ENCODE peak calls at places on chromosomes 16 and 17, in ten cellular contexts. One of them, this sample, is unnamed.
A peak's percentile ranks its signal among the peaks of the same experiment; 100 is the strongest.

GRCh38 chr17:3954921-3955320 is 9.3 kb downstream of the ATP2A3 start:
- DNase-seq in Jurkat, Clone E6-1: no peak
- DNase-seq in A549: no peak
- DNase-seq in RWPE1: no peak
- DNase-seq in activated CD8-positive, alpha-beta memory T cell treated with anti-CD3 and anti-CD28 coated beads for 1 hour: no peak
- DNase-seq in nucleus accumbens: no peak
- DNase-seq in EL: no peak
- DNase-seq in kidney tubule cell: no peak
- DNase-seq in Kasumi-1: no peak
- DNase-seq in stimulated activated CD4-positive, alpha-beta T cell treated with anti-CD3 and anti-CD28 coated beads, TNF-alpha, amount 100 ng/mL, for 48 hours: no peak
- DNase-seq in this sample: no peak

GRCh38 chr17:56125830-56126819 is 27.1 kb upstream of the ANKFN1 start:
- DNase-seq in kidney tubule cell: peak; percentile 52
- DNase-seq in Jurkat, Clone E6-1: peak; percentile 85
- DNase-seq in nucleus accumbens: no peak
- DNase-seq in Kasumi-1: peak; percentile 74
- DNase-seq in A549: no peak
- DNase-seq in activated CD8-positive, alpha-beta memory T cell treated with anti-CD3 and anti-CD28 coated beads for 1 hour: no peak
- DNase-seq in EL: peak; percentile 84
- DNase-seq in stimulated activated CD4-positive, alpha-beta T cell treated with anti-CD3 and anti-CD28 coated beads, TNF-alpha, amount 100 ng/mL, for 48 hours: no peak
- DNase-seq in RWPE1: peak; percentile 5
- DNase-seq in this sample: no peak

GRCh38 chr16:27756206-27756970 is 206.4 kb downstream of the KATNIP start:
- DNase-seq in nucleus accumbens: no peak
- DNase-seq in Kasumi-1: peak; percentile 10
- DNase-seq in A549: no peak
- DNase-seq in EL: no peak
- DNase-seq in RWPE1: no peak
- DNase-seq in activated CD8-positive, alpha-beta memory T cell treated with anti-CD3 and anti-CD28 coated beads for 1 hour: no peak
- DNase-seq in stimulated activated CD4-positive, alpha-beta T cell treated with anti-CD3 and anti-CD28 coated beads, TNF-alpha, amount 100 ng/mL, for 48 hours: no peak
- DNase-seq in Jurkat, Clone E6-1: no peak
- DNase-seq in kidney tubule cell: no peak
- DNase-seq in this sample: no peak

GRCh38 chr17:63848834-63849689 is 6.6 kb upstream of the SMARCD2 start:
- DNase-seq in EL: peak; percentile 86
- DNase-seq in stimulated activated CD4-positive, alpha-beta T cell treated with anti-CD3 and anti-CD28 coated beads, TNF-alpha, amount 100 ng/mL, for 48 hours: peak; percentile 96
- DNase-seq in Kasumi-1: peak; percentile 98
- DNase-seq in activated CD8-positive, alpha-beta memory T cell treated with anti-CD3 and anti-CD28 coated beads for 1 hour: peak; percentile 92
- DNase-seq in nucleus accumbens: peak; percentile 78
- DNase-seq in A549: peak; percentile 99
- DNase-seq in RWPE1: peak; percentile 92
- DNase-seq in Jurkat, Clone E6-1: peak; percentile 72
- DNase-seq in kidney tubule cell: peak; percentile 92
- DNase-seq in this sample: peak; percentile 54

GRCh38 chr17:78143214-78144145 is 2.7 kb upstream of the C17orf99 start:
- DNase-seq in nucleus accumbens: no peak
- DNase-seq in A549: no peak
- DNase-seq in kidney tubule cell: no peak
- DNase-seq in RWPE1: no peak
- DNase-seq in Jurkat, Clone E6-1: no peak
- DNase-seq in stimulated activated CD4-positive, alpha-beta T cell treated with anti-CD3 and anti-CD28 coated beads, TNF-alpha, amount 100 ng/mL, for 48 hours: no peak
- DNase-seq in activated CD8-positive, alpha-beta memory T cell treated with anti-CD3 and anti-CD28 coated beads for 1 hour: no peak
- DNase-seq in EL: no peak
- DNase-seq in Kasumi-1: no peak
- DNase-seq in this sample: no peak

GRCh38 chr17:6241996-6242395 is 171.8 kb downstream of the WSCD1 start:
- DNase-seq in Kasumi-1: no peak
- DNase-seq in RWPE1: no peak
- DNase-seq in activated CD8-positive, alpha-beta memory T cell treated with anti-CD3 and anti-CD28 coated beads for 1 hour: no peak
- DNase-seq in Jurkat, Clone E6-1: no peak
- DNase-seq in stimulated activated CD4-positive, alpha-beta T cell treated with anti-CD3 and anti-CD28 coated beads, TNF-alpha, amount 100 ng/mL, for 48 hours: no peak
- DNase-seq in EL: no peak
- DNase-seq in nucleus accumbens: peak; percentile 12
- DNase-seq in kidney tubule cell: no peak
- DNase-seq in A549: no peak
- DNase-seq in this sample: no peak

GRCh38 chr17:77581480-77581879 is 377.0 kb upstream of the TNRC6C start:
- DNase-seq in A549: no peak
- DNase-seq in activated CD8-positive, alpha-beta memory T cell treated with anti-CD3 and anti-CD28 coated beads for 1 hour: no peak
- DNase-seq in nucleus accumbens: no peak
- DNase-seq in Kasumi-1: no peak
- DNase-seq in Jurkat, Clone E6-1: no peak
- DNase-seq in EL: peak; percentile 55
- DNase-seq in RWPE1: no peak
- DNase-seq in stimulated activated CD4-positive, alpha-beta T cell treated with anti-CD3 and anti-CD28 coated beads, TNF-alpha, amount 100 ng/mL, for 48 hours: no peak
- DNase-seq in kidney tubule cell: peak; percentile 18
- DNase-seq in this sample: peak; percentile 78

GRCh38 chr17:5545051-5545987 is 39.0 kb downstream of the NLRP1 start:
- DNase-seq in A549: no peak
- DNase-seq in kidney tubule cell: peak; percentile 45
- DNase-seq in activated CD8-positive, alpha-beta memory T cell treated with anti-CD3 and anti-CD28 coated beads for 1 hour: no peak
- DNase-seq in stimulated activated CD4-positive, alpha-beta T cell treated with anti-CD3 and anti-CD28 coated beads, TNF-alpha, amount 100 ng/mL, for 48 hours: no peak
- DNase-seq in Jurkat, Clone E6-1: no peak
- DNase-seq in EL: no peak
- DNase-seq in Kasumi-1: no peak
- DNase-seq in nucleus accumbens: no peak
- DNase-seq in RWPE1: no peak
- DNase-seq in this sample: no peak

GRCh38 chr16:88639231-88640038 is 1.1 kb downstream of the IL17C start:
- DNase-seq in EL: no peak
- DNase-seq in Jurkat, Clone E6-1: no peak
- DNase-seq in nucleus accumbens: no peak
- DNase-seq in Kasumi-1: no peak
- DNase-seq in A549: no peak
- DNase-seq in stimulated activated CD4-positive, alpha-beta T cell treated with anti-CD3 and anti-CD28 coated beads, TNF-alpha, amount 100 ng/mL, for 48 hours: no peak
- DNase-seq in RWPE1: no peak
- DNase-seq in kidney tubule cell: peak; percentile 43
- DNase-seq in activated CD8-positive, alpha-beta memory T cell treated with anti-CD3 and anti-CD28 coated beads for 1 hour: no peak
- DNase-seq in this sample: no peak

This sample was measured in epithelial cell of prostate.